ENCODE peak calls at places on chromosomes 12 and 14, in five cellular contexts. W, H, Z, I and R are unnamed samples.

GRCh38 chr14:53127151-53127550 is 26.0 kb downstream of the DDHD1 start:
- DNase-seq in W (no peak), H (no peak), Z (no peak), I (no peak), R (no peak)

GRCh38 chr14:42459171-42459685 is 852.6 kb downstream of the LRFN5 start:
- DNase-seq in W (no peak), H (no peak), Z (no peak), I (no peak), R (no peak)

GRCh38 chr12:111429760-111430417 is 24.2 kb downstream of the SH2B3 start:
- DNase-seq in W (no peak), H (peak; percentile 72), Z (no peak), I (no peak), R (no peak)

GRCh38 chr12:31015215-31015614 is 58.4 kb upstream of the DDX11 start:
- DNase-seq in W (no peak), H (peak; percentile 57), Z (no peak), I (no peak), R (no peak)

GRCh38 chr12:24359418-24359817 is 409.9 kb upstream of the SOX5 start:
- DNase-seq in W (no peak), H (no peak), Z (no peak), I (no peak), R (no peak)

GRCh38 chr12:6199531-6200265 is 502 bp upstream of the CD9 start:
- DNase-seq in W (no peak), H (no peak), Z (no peak), I (peak; percentile 98), R (no peak)

GRCh38 chr14:64997108-64997794 is 10.6 kb downstream of the FNTB start:
- DNase-seq in W (no peak), H (no peak), Z (no peak), I (no peak), R (no peak)

GRCh38 chr12:105741786-105742566 is 396.8 kb downstream of the NUAK1 start:
- DNase-seq in W (no peak), H (no peak), Z (no peak), I (no peak), R (peak; percentile 11)

GRCh38 chr12:24407884-24408283 is 458.4 kb upstream of the SOX5 start:
- DNase-seq in W (no peak), H (no peak), Z (no peak), I (no peak), R (no peak)

GRCh38 chr12:87814625-87815024 is 214.6 kb downstream of the C12orf50 start:
- DNase-seq in W (no peak), H (no peak), Z (no peak), I (no peak), R (no peak)

GRCh38 chr12:32107376-32108267 is 975 bp downstream of the BICD1 start:
- DNase-seq in W (peak; percentile 12), H (no peak), Z (no peak), I (peak; percentile 57), R (peak; percentile 56)